ENCODE peak calls at places on chromosome 15, in six cellular contexts. V is endothelial cell; G is stimulated activated CD4-positive, alpha-beta T cell treated with anti-CD3 and anti-CD28 coated beads, Interleukin-12 subunit alpha, Interleukin-12 subunit beta, amount 100 ng/mL, for 4 hours; Z is heart left ventricle; L is substantia nigra; U is vagina. P is an unnamed sample.
A peak's percentile ranks its signal among the peaks of the same experiment; 100 is the strongest.

GRCh38 chr15:40985541-40986330 is 32.5 kb downstream of the CHAC1 start:
- DNase-seq in V (no peak), L (no peak), Z (no peak), U (no peak), G (no peak), P (no peak)

GRCh38 chr15:53126144-53126543 is 336.0 kb upstream of the ONECUT1 start:
- DNase-seq in V (no peak), G (no peak), L (no peak), U (no peak), Z (no peak), P (no peak)

GRCh38 chr15:73922186-73923151 is 3.8 kb upstream of the LOXL1 start:
- DNase-seq in L (no peak), V (no peak), G (no peak), U (no peak), Z (peak; percentile 57), P (no peak)

GRCh38 chr15:69117431-69117841 is 43.0 kb upstream of the GLCE start:
- DNase-seq in U (no peak), L (no peak), G (no peak), Z (no peak), V (no peak), P (no peak)

GRCh38 chr15:100210338-100210737 is 131.4 kb downstream of the ADAMTS17 start:
- DNase-seq in V (no peak), G (no peak), Z (no peak), U (no peak), L (no peak), P (no peak)

GRCh38 chr15:87287156-87287555 is 969.4 kb downstream of the NTRK3 start:
- DNase-seq in L (no peak), G (no peak), U (no peak), V (no peak), Z (no peak), P (no peak)

GRCh38 chr15:60590935-60591490 is 112.1 kb upstream of the ICE2 start:
- DNase-seq in L (no peak), Z (peak; percentile 46), U (no peak), V (peak; percentile 57), G (peak; percentile 48), P (peak; percentile 18)

GRCh38 chr15:101470548-101471239 is 18.8 kb downstream of the PCSK6 start:
- DNase-seq in V (no peak), Z (no peak), L (no peak), G (no peak), U (no peak), P (no peak)

GRCh38 chr15:68343579-68344225 is 66.2 kb downstream of the FEM1B start:
- DNase-seq in Z (no peak), U (no peak), L (no peak), V (no peak), G (no peak), P (no peak)

GRCh38 chr15:35547775-35548364 is 1.9 kb upstream of the DPH6 start:
- DNase-seq in V (no peak), Z (no peak), G (no peak), L (no peak), U (no peak), P (no peak)

GRCh38 chr15:63918317-63918672 is 84.5 kb upstream of the HERC1 start:
- DNase-seq in G (no peak), L (no peak), V (no peak), U (no peak), Z (no peak), P (no peak)

GRCh38 chr15:68843425-68844311 is 23.0 kb upstream of the ANP32A start:
- DNase-seq in V (peak; percentile 36), U (no peak), L (no peak), Z (no peak), G (peak; percentile 30), P (no peak)

GRCh38 chr15:38440353-38441129 is 13.4 kb upstream of the FAM98B start:
- DNase-seq in V (peak; percentile 59), L (no peak), U (no peak), G (peak; percentile 20), Z (peak; percentile 30), P (no peak)

GRCh38 chr15:85737061-85737460 is 57.7 kb downstream of the KLHL25 start:
- DNase-seq in V (no peak), G (no peak), U (no peak), Z (no peak), L (no peak), P (no peak)

GRCh38 chr15:55980511-55980910 is 12.9 kb downstream of the NEDD4 start:
- DNase-seq in L (no peak), V (no peak), Z (no peak), U (no peak), G (no peak), P (no peak)

GRCh38 chr15:52113246-52113645 is 671 bp upstream of the BCL2L10 start:
- DNase-seq in Z (no peak), U (no peak), V (no peak), L (no peak), G (no peak), P (no peak)

GRCh38 chr15:38128389-38128788 is 124.2 kb upstream of the SPRED1 start:
- DNase-seq in U (no peak), G (no peak), L (no peak), V (no peak), Z (no peak), P (no peak)

GRCh38 chr15:45729146-45729545 is 94.3 kb downstream of the SQOR start:
- DNase-seq in V (no peak), G (no peak), L (no peak), Z (no peak), U (no peak), P (peak; percentile 21)